ENCODE peak calls at places on chromosome 13, in four cellular contexts. One of them, this sample, is unnamed.

GRCh38 chr13:109862627-109863026 is 76.2 kb upstream of the IRS2 start:
- DNase-seq in brain microvascular endothelial cell: no peak
- DNase-seq in lower lobe of right lung: no peak
- DNase-seq in WTC11: no peak
- DNase-seq in this sample: no peak

GRCh38 chr13:43153436-43154082 is 130.2 kb downstream of the DNAJC15 start:
- DNase-seq in brain microvascular endothelial cell: peak
- DNase-seq in lower lobe of right lung: no peak
- DNase-seq in WTC11: no peak
- DNase-seq in this sample: no peak

GRCh38 chr13:86051134-86052103 is 252.2 kb upstream of the SLITRK6 start:
- DNase-seq in brain microvascular endothelial cell: no peak
- DNase-seq in lower lobe of right lung: no peak
- DNase-seq in WTC11: no peak
- DNase-seq in this sample: no peak

GRCh38 chr13:24270639-24271131 is 38.7 kb upstream of the C1QTNF9 start:
- DNase-seq in brain microvascular endothelial cell: peak
- DNase-seq in lower lobe of right lung: peak
- DNase-seq in WTC11: no peak
- DNase-seq in this sample: peak

GRCh38 chr13:80265348-80265747 is 75.6 kb downstream of the SPRY2 start:
- DNase-seq in brain microvascular endothelial cell: no peak
- DNase-seq in lower lobe of right lung: no peak
- DNase-seq in WTC11: no peak
- DNase-seq in this sample: no peak

GRCh38 chr13:91845612-91846011 is 447.2 kb downstream of the GPC5 start:
- DNase-seq in brain microvascular endothelial cell: no peak
- DNase-seq in lower lobe of right lung: no peak
- DNase-seq in WTC11: no peak
- DNase-seq in this sample: no peak

GRCh38 chr13:75704194-75704941 is 68.2 kb downstream of the LMO7 start:
- DNase-seq in brain microvascular endothelial cell: peak
- DNase-seq in lower lobe of right lung: no peak
- DNase-seq in WTC11: no peak
- DNase-seq in this sample: no peak

GRCh38 chr13:92694047-92694446 is 532.6 kb upstream of the GPC6 start:
- DNase-seq in brain microvascular endothelial cell: no peak
- DNase-seq in lower lobe of right lung: no peak
- DNase-seq in WTC11: no peak
- DNase-seq in this sample: no peak

GRCh38 chr13:93386191-93386590 is 159.6 kb downstream of the GPC6 start:
- DNase-seq in brain microvascular endothelial cell: no peak
- DNase-seq in lower lobe of right lung: no peak
- DNase-seq in WTC11: no peak
- DNase-seq in this sample: no peak

GRCh38 chr13:97433727-97434416 is at the start of gene RAP2A:
- DNase-seq in brain microvascular endothelial cell: peak
- DNase-seq in lower lobe of right lung: peak
- DNase-seq in WTC11: peak
- DNase-seq in this sample: peak

GRCh38 chr13:40682449-40683240 is 16.2 kb upstream of the FOXO1 start:
- DNase-seq in brain microvascular endothelial cell: no peak
- DNase-seq in lower lobe of right lung: no peak
- DNase-seq in WTC11: no peak
- DNase-seq in this sample: no peak

GRCh38 chr13:105035092-105035491 is 1500.4 kb downstream of the EFNB2 start:
- DNase-seq in brain microvascular endothelial cell: no peak
- DNase-seq in lower lobe of right lung: no peak
- DNase-seq in WTC11: no peak
- DNase-seq in this sample: no peak

GRCh38 chr13:46901721-46902120 is 4.9 kb upstream of the HTR2A start:
- DNase-seq in brain microvascular endothelial cell: no peak
- DNase-seq in lower lobe of right lung: no peak
- DNase-seq in WTC11: no peak
- DNase-seq in this sample: no peak

GRCh38 chr13:49869514-49869913 is 66.6 kb downstream of the SPRYD7 start:
- DNase-seq in brain microvascular endothelial cell: peak
- DNase-seq in lower lobe of right lung: no peak
- DNase-seq in WTC11: peak
- DNase-seq in this sample: no peak

GRCh38 chr13:97978661-97979450 is 25.4 kb downstream of the IPO5 start:
- DNase-seq in brain microvascular endothelial cell: no peak
- DNase-seq in lower lobe of right lung: no peak
- DNase-seq in WTC11: no peak
- DNase-seq in this sample: no peak

GRCh38 chr13:64164435-64164834 is 2748.8 kb upstream of the PCDH20 start:
- DNase-seq in brain microvascular endothelial cell: no peak
- DNase-seq in lower lobe of right lung: no peak
- DNase-seq in WTC11: no peak
- DNase-seq in this sample: peak

GRCh38 chr13:76086729-76087128 is 450.6 kb downstream of the LMO7 start:
- DNase-seq in brain microvascular endothelial cell: peak
- DNase-seq in lower lobe of right lung: no peak
- DNase-seq in WTC11: no peak
- DNase-seq in this sample: no peak

DNA sequence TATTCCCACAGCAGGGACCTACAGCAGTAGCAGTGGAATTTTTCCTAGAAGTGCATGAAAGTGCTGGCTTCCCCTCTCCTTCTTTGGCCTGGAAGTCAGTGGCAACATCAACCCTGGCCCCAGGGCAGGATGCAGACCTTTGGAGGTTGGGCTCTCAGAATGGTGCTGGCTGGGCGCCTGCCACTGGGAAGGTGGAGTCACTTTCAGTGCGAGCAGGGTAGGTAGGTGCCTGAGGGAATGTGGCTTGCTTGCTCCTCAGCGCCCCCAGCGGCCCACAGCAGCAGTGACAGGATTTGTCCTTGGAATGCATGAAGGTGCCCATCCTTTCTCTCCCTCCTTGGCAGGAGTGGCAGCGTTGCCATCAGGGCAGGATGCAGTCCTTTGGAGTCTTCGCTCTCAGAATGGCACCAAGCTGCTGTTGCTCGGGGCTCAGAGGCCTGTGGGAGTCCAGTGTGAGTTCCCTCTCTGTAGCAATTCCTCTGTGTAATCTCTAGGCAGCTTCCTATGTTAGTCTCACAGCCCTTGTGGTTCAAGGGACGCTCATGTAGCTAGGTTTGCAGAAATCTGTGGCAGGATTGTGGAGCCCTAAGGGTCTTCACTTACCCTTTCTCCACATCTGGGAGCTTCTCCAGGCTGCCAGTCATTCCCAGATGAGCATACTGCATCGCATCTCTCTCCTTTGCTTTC is 354.4 kb upstream of the DACH1 start:
- DNase-seq in brain microvascular endothelial cell: no peak
- DNase-seq in lower lobe of right lung: peak
- DNase-seq in WTC11: peak
- DNase-seq in this sample: peak
- TF ChIP-seq CTCF in brain microvascular endothelial cell: peak
- TF ChIP-seq CTCF in lower lobe of right lung: peak
- TF ChIP-seq CTCF in WTC11: peak
- TF ChIP-seq CTCF in this sample: peak

GRCh38 chr13:95706356-95706755 is 29.4 kb downstream of the DNAJC3 start:
- DNase-seq in brain microvascular endothelial cell: no peak
- DNase-seq in lower lobe of right lung: no peak
- DNase-seq in WTC11: no peak
- DNase-seq in this sample: no peak

GRCh38 chr13:95707442-95708389 is 30.8 kb downstream of the DNAJC3 start:
- DNase-seq in brain microvascular endothelial cell: no peak
- DNase-seq in lower lobe of right lung: no peak
- DNase-seq in WTC11: no peak
- DNase-seq in this sample: no peak

GRCh38 chr13:95708390-95708774 is 31.4 kb downstream of the DNAJC3 start:
- DNase-seq in brain microvascular endothelial cell: no peak
- DNase-seq in lower lobe of right lung: no peak
- DNase-seq in WTC11: no peak
- DNase-seq in this sample: no peak

GRCh38 chr13:95707035-95707434 is 30.1 kb downstream of the DNAJC3 start:
- DNase-seq in brain microvascular endothelial cell: no peak
- DNase-seq in lower lobe of right lung: no peak
- DNase-seq in WTC11: no peak
- DNase-seq in this sample: no peak

GRCh38 chr13:95704510-95704909 is 27.6 kb downstream of the DNAJC3 start:
- DNase-seq in brain microvascular endothelial cell: peak
- DNase-seq in lower lobe of right lung: no peak
- DNase-seq in WTC11: no peak
- DNase-seq in this sample: no peak
- TF ChIP-seq CTCF in brain microvascular endothelial cell: peak
- TF ChIP-seq CTCF in lower lobe of right lung: no peak
- TF ChIP-seq CTCF in WTC11: no peak
- TF ChIP-seq CTCF in this sample: no peak

GRCh38 chr13:53342623-53343022 is 314.0 kb downstream of the OLFM4 start:
- DNase-seq in brain microvascular endothelial cell: no peak
- DNase-seq in lower lobe of right lung: no peak
- DNase-seq in WTC11: no peak
- DNase-seq in this sample: no peak
- TF ChIP-seq CTCF in brain microvascular endothelial cell: no peak
- TF ChIP-seq CTCF in lower lobe of right lung: no peak
- TF ChIP-seq CTCF in WTC11: no peak
- TF ChIP-seq CTCF in this sample: no peak

DNA sequence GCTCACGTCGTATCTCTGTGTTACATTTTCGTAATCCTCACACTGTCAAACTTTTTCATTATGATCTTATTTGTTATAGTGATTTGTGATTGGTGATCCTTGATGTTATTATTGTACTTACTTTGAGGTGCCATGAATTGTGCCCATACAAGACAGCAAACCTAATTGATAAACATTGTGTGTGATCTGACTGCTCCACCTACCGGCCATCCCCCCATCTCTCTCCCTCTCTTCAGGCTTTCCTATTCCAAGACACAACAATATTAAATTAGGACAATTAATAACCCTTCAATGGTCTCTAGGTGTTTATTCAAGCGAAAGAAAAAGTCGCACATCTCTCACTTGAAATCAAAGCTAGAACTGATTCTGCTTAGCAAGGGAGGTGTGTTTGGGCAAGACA is 349.3 kb downstream of the RBM26 start:
- DNase-seq in brain microvascular endothelial cell: no peak
- DNase-seq in lower lobe of right lung: no peak
- DNase-seq in WTC11: peak
- DNase-seq in this sample: no peak
- TF ChIP-seq CTCF in brain microvascular endothelial cell: no peak
- TF ChIP-seq CTCF in lower lobe of right lung: no peak
- TF ChIP-seq CTCF in WTC11: peak
- TF ChIP-seq CTCF in this sample: no peak

This sample was measured in upper lobe of right lung.